ENCODE peak calls at places on chromosomes 12 and 14, in four cellular contexts. X is choroid plexus epithelial cell, D is GM20000, A is tibial nerve. O is an unnamed sample.

GRCh38 chr12:82055391-82055790 is 296.2 kb upstream of the PPFIA2 start:
- DNase-seq in X (no peak), D (no peak), A (no peak), O (no peak)

GRCh38 chr12:79555006-79555925 is 135.5 kb downstream of the PAWR start:
- DNase-seq in X (peak), D (no peak), A (no peak), O (no peak)

GRCh38 chr14:80055226-80055625 is 156.1 kb downstream of the DIO2 start:
- DNase-seq in X (peak), D (no peak), A (no peak), O (no peak)

GRCh38 chr12:62676521-62677307 is 210.1 kb downstream of the MON2 start:
- DNase-seq in X (no peak), D (no peak), A (no peak), O (no peak)

GRCh38 chr14:100664841-100665425 is 61.8 kb upstream of the DLK1 start:
- DNase-seq in X (peak), D (no peak), A (no peak), O (no peak)

GRCh38 chr14:24481622-24482324 is 26.3 kb downstream of the CMA1 start:
- DNase-seq in X (peak), D (peak), A (no peak), O (peak)

GRCh38 chr14:59123975-59124374 is 64.5 kb upstream of the DAAM1 start:
- DNase-seq in X (peak), D (no peak), A (no peak), O (no peak)

GRCh38 chr12:57522887-57523705 is 472 bp downstream of the MBD6 start:
- DNase-seq in X (peak), D (no peak), A (peak), O (no peak)

GRCh38 chr12:129089576-129089975 is 236.3 kb downstream of the GLT1D1 start:
- DNase-seq in X (no peak), D (no peak), A (no peak), O (no peak)

GRCh38 chr14:69152181-69152943 is 557 bp downstream of the DCAF5 start:
- DNase-seq in X (peak), D (peak), A (no peak), O (peak)

GRCh38 chr14:65228436-65228835 is 126.1 kb upstream of the MAX start:
- DNase-seq in X (no peak), D (peak), A (no peak), O (peak)

GRCh38 chr14:92645841-92646478 is 102.5 kb downstream of the LGMN start:
- DNase-seq in X (peak), D (no peak), A (no peak), O (no peak)

GRCh38 chr12:117441751-117442150 is 80.3 kb upstream of the NOS1 start:
- DNase-seq in X (no peak), D (no peak), A (no peak), O (no peak)

GRCh38 chr12:118020036-118020435 is 3.5 kb downstream of the RFC5 start:
- DNase-seq in X (no peak), D (no peak), A (no peak), O (no peak)

GRCh38 chr12:52127683-52128450 is 48.4 kb downstream of the SMIM41 start:
- DNase-seq in X (peak), D (peak), A (no peak), O (peak)

GRCh38 chr12:131808744-131809371 is 19.3 kb upstream of the MMP17 start:
- DNase-seq in X (peak), D (peak), A (no peak), O (peak)

GRCh38 chr14:42854061-42854460 is 1247.4 kb downstream of the LRFN5 start:
- DNase-seq in X (peak), D (no peak), A (no peak), O (no peak)

GRCh38 chr14:104114421-104115130 is 23.8 kb upstream of the KIF26A start:
- DNase-seq in X (no peak), D (no peak), A (no peak), O (no peak)

GRCh38 chr14:89669209-89669608 is 252.2 kb upstream of the FOXN3 start:
- DNase-seq in X (no peak), D (no peak), A (no peak), O (peak)

GRCh38 chr12:1300460-1300859 is 293.9 kb downstream of the FBXL14 start:
- DNase-seq in X (no peak), D (no peak), A (no peak), O (no peak)

GRCh38 chr14:30005114-30005698 is 77.6 kb upstream of the PRKD1 start:
- DNase-seq in X (peak), D (no peak), A (peak), O (peak)

GRCh38 chr12:20523658-20524057 is 155.3 kb downstream of the PDE3A start:
- DNase-seq in X (peak), D (no peak), A (no peak), O (no peak)

GRCh38 chr12:110993425-110993824 is 73.0 kb upstream of the MYL2 start:
- DNase-seq in X (no peak), D (no peak), A (no peak), O (no peak)

GRCh38 chr12:77104792-77105191 is 39.4 kb upstream of the E2F7 start:
- DNase-seq in X (no peak), D (no peak), A (no peak), O (no peak)

GRCh38 chr14:100173353-100173752 is 13.9 kb upstream of the DEGS2 start:
- DNase-seq in X (no peak), D (no peak), A (no peak), O (no peak)

GRCh38 chr14:50967719-50968266 is 23.5 kb upstream of the PYGL start:
- DNase-seq in X (no peak), D (no peak), A (no peak), O (no peak)

GRCh38 chr14:97077253-97077653 is 280.1 kb downstream of the VRK1 start:
- DNase-seq in X (peak), D (peak), A (peak), O (peak)

GRCh38 chr14:50677527-50678063 is 9.5 kb upstream of the SAV1 start:
- DNase-seq in X (peak), D (peak), A (no peak), O (peak)

GRCh38 chr14:77053046-77053841 is 24.7 kb upstream of the IRF2BPL start:
- DNase-seq in X (peak), D (peak), A (peak), O (peak)

GRCh38 chr14:34781242-34781641 is 66.8 kb upstream of the CFL2 start:
- DNase-seq in X (peak), D (no peak), A (no peak), O (no peak)

GRCh38 chr12:26465419-26466097 is 270.2 kb downstream of the SSPN start:
- DNase-seq in X (peak), D (no peak), A (no peak), O (no peak)

GRCh38 chr12:1812650-1813302 is 7.6 kb upstream of the LRTM2 start:
- DNase-seq in X (peak), D (no peak), A (peak), O (no peak)

GRCh38 chr12:95147836-95148235 is 69.4 kb downstream of the FGD6 start:
- DNase-seq in X (no peak), D (no peak), A (no peak), O (no peak)

GRCh38 chr14:95156765-95157194 is 549 bp downstream of the DICER1 start:
- DNase-seq in X (peak), D (peak), A (peak), O (no peak)

GRCh38 chr12:50924439-50925341 is 27.7 kb upstream of the HIGD1C start:
- DNase-seq in X (peak), D (peak), A (peak), O (peak)

GRCh38 chr12:124509676-124510300 is 57.6 kb downstream of the NCOR2 start:
- DNase-seq in X (peak), D (no peak), A (peak), O (no peak)

GRCh38 chr12:71551529-71551928 is 111.9 kb downstream of the LGR5 start:
- DNase-seq in X (peak), D (no peak), A (no peak), O (no peak)
- TF ChIP-seq CTCF in X (peak), D (no peak), A (peak), O (peak)

DNA sequence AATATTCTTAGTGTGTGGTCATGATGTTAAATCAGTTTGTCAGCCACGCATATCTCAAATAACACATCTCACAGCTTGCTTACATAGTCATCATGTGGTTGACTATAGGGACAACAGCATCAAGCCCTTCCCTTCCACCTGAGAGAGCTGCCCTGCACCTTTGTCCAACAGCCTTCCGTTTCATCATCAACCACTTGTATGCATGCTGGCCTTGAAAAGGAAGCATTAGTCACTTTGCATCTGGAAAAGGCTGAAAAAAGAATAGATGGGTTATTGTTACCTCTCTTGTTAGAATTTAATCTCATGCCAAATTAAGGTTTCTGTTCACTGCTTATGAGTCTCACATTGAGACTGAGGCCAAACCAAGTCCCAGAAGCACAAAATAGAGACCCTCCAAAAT is 1586.5 kb upstream of the SEL1L start:
- DNase-seq in X (no peak), D (no peak), A (no peak), O (no peak)
- TF ChIP-seq CTCF in X (no peak), D (no peak), A (no peak), O (no peak)

DNA sequence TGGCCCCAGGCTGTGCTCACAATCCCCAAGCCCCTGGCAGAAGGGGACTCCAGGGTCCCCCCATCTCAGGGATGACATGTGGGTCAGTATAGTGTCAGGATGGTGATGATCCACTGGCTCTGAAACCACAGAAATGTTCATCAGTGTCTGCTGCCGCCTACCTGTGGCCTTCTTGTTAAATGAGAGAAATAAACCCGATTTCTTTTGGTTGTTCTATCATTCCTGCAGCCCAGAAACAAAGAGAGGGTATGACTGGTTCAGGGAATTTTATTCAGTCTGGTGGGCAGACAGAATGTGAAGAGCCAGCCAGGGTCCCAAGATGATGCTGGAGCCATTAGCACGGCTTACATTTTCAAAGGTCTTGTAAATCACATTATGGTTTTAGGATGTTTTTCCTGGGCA is 86.6 kb downstream of the CRADD start:
- DNase-seq in X (no peak), D (no peak), A (no peak), O (no peak)
- TF ChIP-seq CTCF in X (peak), D (no peak), A (no peak), O (no peak)

GRCh38 chr12:102513272-102513671 is 32.9 kb upstream of the IGF1 start:
- DNase-seq in X (no peak), D (peak), A (no peak), O (no peak)

GRCh38 chr12:102514696-102515095 is 34.3 kb upstream of the IGF1 start:
- DNase-seq in X (no peak), D (no peak), A (no peak), O (no peak)

GRCh38 chr12:102512523-102512922 is 32.2 kb upstream of the IGF1 start:
- DNase-seq in X (no peak), D (no peak), A (no peak), O (no peak)

GRCh38 chr12:102511575-102511974 is 31.2 kb upstream of the IGF1 start:
- DNase-seq in X (no peak), D (no peak), A (no peak), O (no peak)

DNA sequence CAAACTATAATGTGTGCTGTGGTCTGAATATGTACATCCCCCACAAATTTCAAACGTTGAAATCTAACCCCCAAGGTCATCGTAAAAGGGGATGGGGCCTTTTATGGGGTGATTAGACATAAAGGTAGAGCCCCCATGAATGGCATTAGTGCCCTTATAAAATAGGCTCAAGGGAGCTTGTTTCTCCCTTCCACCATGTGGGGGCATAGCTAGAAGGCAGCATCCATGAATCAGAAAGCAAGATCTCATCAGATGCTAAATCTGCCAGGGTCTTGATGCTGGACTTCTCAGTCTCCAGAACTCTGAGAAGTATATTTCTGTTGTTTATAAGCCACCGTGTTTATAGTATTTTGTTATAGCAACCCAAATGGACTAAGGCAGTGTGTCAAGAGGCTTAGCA is 33.4 kb upstream of the IGF1 start:
- DNase-seq in X (peak), D (no peak), A (no peak), O (no peak)
- TF ChIP-seq CTCF in X (peak), D (no peak), A (no peak), O (no peak)

GRCh38 chr12:74903522-74903921 is 306.1 kb downstream of the KCNC2 start:
- DNase-seq in X (no peak), D (no peak), A (no peak), O (no peak)
- TF ChIP-seq CTCF in X (peak), D (no peak), A (no peak), O (peak)

DNA sequence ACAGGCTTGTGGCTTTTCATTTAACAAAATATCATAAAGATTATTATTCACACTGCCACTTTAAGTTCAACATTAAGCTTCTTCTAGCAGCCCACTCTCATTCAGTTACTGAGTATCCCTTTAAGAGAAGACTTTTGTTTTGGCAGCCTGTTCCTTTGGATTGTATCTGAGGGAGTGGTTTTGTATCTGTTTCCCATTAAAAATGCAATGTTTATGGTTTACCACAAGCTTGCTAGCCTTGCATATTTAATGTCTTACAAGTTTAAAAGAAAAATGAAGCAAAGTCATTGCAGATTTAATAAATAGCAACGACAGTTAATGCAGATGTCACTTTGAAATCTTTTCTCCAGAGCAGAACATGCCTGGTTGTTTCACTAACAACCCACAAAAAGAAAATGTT is 2.0 kb downstream of the DCN start:
- DNase-seq in X (peak), D (no peak), A (no peak), O (no peak)
- TF ChIP-seq CTCF in X (no peak), D (no peak), A (no peak), O (no peak)

DNA sequence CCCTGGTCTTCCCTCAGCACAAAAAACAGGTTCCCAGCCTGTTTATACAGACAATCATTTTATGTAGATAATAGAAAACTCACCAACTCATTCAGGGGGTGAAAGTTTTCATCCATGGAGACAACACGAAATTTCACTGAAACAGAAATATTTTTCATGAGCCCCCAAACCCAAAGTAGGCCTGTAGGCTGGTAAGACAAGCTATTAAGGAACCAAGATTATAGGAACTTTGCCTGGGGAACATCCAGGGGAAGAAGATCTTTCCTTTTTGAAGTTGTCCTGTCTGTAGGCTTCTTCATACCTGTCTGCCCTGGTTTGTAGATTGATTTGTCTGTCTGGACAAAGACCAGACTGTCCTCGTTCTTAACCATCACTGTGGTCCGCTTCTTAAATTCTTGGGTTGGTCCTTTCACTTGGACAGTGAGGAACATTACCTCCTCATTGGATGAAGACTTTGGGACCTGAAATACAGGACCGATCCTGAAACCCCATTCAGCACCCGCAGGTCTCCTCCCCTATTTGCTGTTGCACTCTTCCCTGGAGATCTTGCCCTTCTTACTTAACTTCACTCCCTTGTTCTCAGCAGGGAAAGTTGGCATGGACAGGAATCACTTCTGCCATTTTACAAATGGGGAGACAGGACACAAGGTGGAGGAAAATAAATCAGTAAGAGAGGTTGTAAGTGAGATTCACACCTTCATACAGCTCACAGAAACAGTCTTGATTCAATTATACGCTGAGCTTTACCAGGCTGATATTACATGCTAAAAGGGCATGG is 3.5 kb downstream of the A2M start:
- DNase-seq in X (no peak), D (no peak), A (no peak), O (no peak)
- TF ChIP-seq CTCF in X (no peak), D (no peak), A (no peak), O (no peak)

DNA sequence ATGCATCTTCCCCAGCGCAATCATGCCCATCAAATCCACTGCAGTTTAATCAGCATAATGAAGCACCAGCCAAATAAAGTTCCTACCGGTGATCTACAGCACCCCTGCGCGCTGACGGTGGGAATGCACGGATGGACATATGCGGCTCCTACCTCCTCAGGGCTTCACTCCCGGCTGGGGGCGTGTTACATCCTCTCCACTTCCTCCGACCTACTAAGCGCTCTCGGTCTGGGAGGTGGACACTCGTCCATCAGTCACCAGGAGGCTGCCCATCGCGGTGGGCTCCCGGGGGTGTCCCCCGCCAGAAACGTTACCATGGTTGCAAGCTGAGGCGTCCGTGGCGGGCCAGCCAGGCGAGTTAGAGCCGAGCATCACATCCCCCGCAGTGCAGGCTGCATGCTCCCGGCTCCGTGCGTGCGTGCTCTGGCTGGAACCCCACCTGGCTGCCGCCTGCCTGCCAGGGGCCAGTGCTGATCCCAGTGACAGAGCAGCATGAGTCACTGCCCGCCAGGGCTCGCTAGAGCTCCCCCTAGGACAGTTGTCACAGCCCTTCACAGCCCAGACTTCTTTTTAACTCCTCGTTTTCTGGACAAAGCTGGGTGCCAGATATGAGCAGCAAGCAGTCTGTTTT is 73.0 kb downstream of the CIT start:
- DNase-seq in X (peak), D (no peak), A (peak), O (peak)
- TF ChIP-seq CTCF in X (peak), D (no peak), A (peak), O (no peak)

DNA sequence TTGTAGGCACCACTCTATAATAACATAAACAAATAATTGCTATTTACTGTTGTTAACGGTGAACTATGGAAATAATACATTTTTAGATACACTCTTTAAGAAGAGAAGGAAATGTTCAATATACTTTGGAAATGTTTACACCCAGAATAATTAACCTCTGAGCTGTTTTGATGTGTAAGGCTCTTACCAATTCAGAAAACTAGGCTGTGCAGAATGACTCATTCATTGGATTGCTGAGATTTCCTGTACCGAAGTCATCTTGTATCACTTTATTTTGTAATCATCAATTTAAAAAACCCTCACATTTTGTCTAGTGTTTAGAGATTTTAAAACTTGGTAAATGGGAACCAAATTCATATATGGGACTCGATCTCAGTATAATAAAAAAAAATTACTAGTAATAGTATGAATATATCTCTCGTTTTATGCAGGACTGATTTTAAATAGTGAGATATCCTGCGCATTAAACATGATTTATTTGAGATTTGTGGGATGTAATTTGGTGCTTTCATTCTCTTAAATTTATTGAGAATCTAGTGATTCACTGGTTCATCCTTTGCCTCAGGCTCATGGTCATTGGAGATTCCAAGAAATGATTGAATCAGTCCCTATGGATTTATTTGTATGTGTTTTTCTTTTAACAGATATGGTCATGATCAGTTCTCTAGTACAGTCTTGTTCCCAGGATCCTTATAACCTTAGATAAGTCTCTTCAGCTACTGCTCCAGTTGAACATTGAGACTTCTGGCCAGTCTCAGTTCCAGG is 3.9 kb downstream of the SAMD4A start:
- DNase-seq in X (peak), D (no peak), A (no peak), O (no peak)
- TF ChIP-seq CTCF in X (no peak), D (no peak), A (no peak), O (no peak)